ENCODE peak calls at places on chromosomes 5 and 9, in nine cellular contexts. One of them, this sample, is unnamed.

GRCh38 chr9:136012651-136013050 is 51.5 kb upstream of the UBAC1 start:
- DNase-seq in RWPE1: no peak
- DNase-seq in LHCN-M2: no peak
- DNase-seq in iPS-NIHi11: no peak
- DNase-seq in central memory CD8-positive, alpha-beta T cell: no peak
- DNase-seq in Caco-2: no peak
- DNase-seq in trophoblast cell: no peak
- DNase-seq in stimulated activated naive CD8-positive, alpha-beta T cell treated with anti-CD3 and anti-CD28 coated beads, Interleukin-15, amount 100 ng/mL, for 72 hours: no peak
- DNase-seq in right cardiac atrium: peak
- DNase-seq in this sample: peak

GRCh38 chr9:134099123-134099761 is 31.4 kb upstream of the BRD3 start:
- DNase-seq in Caco-2: peak
- DNase-seq in LHCN-M2: peak
- DNase-seq in right cardiac atrium: no peak
- DNase-seq in central memory CD8-positive, alpha-beta T cell: peak
- DNase-seq in iPS-NIHi11: peak
- DNase-seq in RWPE1: peak
- DNase-seq in stimulated activated naive CD8-positive, alpha-beta T cell treated with anti-CD3 and anti-CD28 coated beads, Interleukin-15, amount 100 ng/mL, for 72 hours: peak
- DNase-seq in trophoblast cell: peak
- DNase-seq in this sample: no peak

GRCh38 chr5:141882594-141883183 is 4.5 kb upstream of the PCDH1 start:
- DNase-seq in LHCN-M2: no peak
- DNase-seq in central memory CD8-positive, alpha-beta T cell: no peak
- DNase-seq in iPS-NIHi11: no peak
- DNase-seq in right cardiac atrium: no peak
- DNase-seq in trophoblast cell: no peak
- DNase-seq in stimulated activated naive CD8-positive, alpha-beta T cell treated with anti-CD3 and anti-CD28 coated beads, Interleukin-15, amount 100 ng/mL, for 72 hours: no peak
- DNase-seq in Caco-2: no peak
- DNase-seq in RWPE1: no peak
- DNase-seq in this sample: peak

GRCh38 chr5:78113689-78114088 is 180.8 kb downstream of the AP3B1 start:
- DNase-seq in stimulated activated naive CD8-positive, alpha-beta T cell treated with anti-CD3 and anti-CD28 coated beads, Interleukin-15, amount 100 ng/mL, for 72 hours: no peak
- DNase-seq in iPS-NIHi11: no peak
- DNase-seq in Caco-2: no peak
- DNase-seq in trophoblast cell: no peak
- DNase-seq in central memory CD8-positive, alpha-beta T cell: no peak
- DNase-seq in LHCN-M2: no peak
- DNase-seq in RWPE1: no peak
- DNase-seq in right cardiac atrium: no peak
- DNase-seq in this sample: no peak

GRCh38 chr9:69466151-69466550 is 141.1 kb downstream of the ENTREP1 start:
- DNase-seq in RWPE1: no peak
- DNase-seq in iPS-NIHi11: no peak
- DNase-seq in right cardiac atrium: no peak
- DNase-seq in LHCN-M2: peak
- DNase-seq in Caco-2: no peak
- DNase-seq in stimulated activated naive CD8-positive, alpha-beta T cell treated with anti-CD3 and anti-CD28 coated beads, Interleukin-15, amount 100 ng/mL, for 72 hours: no peak
- DNase-seq in trophoblast cell: no peak
- DNase-seq in central memory CD8-positive, alpha-beta T cell: no peak
- DNase-seq in this sample: no peak

GRCh38 chr9:16207161-16207560 is 654.3 kb downstream of the CCDC171 start:
- DNase-seq in trophoblast cell: no peak
- DNase-seq in Caco-2: no peak
- DNase-seq in RWPE1: no peak
- DNase-seq in LHCN-M2: peak
- DNase-seq in stimulated activated naive CD8-positive, alpha-beta T cell treated with anti-CD3 and anti-CD28 coated beads, Interleukin-15, amount 100 ng/mL, for 72 hours: peak
- DNase-seq in right cardiac atrium: peak
- DNase-seq in iPS-NIHi11: no peak
- DNase-seq in central memory CD8-positive, alpha-beta T cell: no peak
- DNase-seq in this sample: peak

GRCh38 chr5:57422993-57423392 is 59.6 kb downstream of the ACTBL2 start:
- DNase-seq in right cardiac atrium: peak
- DNase-seq in stimulated activated naive CD8-positive, alpha-beta T cell treated with anti-CD3 and anti-CD28 coated beads, Interleukin-15, amount 100 ng/mL, for 72 hours: no peak
- DNase-seq in iPS-NIHi11: no peak
- DNase-seq in LHCN-M2: no peak
- DNase-seq in central memory CD8-positive, alpha-beta T cell: no peak
- DNase-seq in Caco-2: no peak
- DNase-seq in RWPE1: no peak
- DNase-seq in trophoblast cell: no peak
- DNase-seq in this sample: no peak

GRCh38 chr5:126508962-126509279 is 85.7 kb downstream of the GRAMD2B start:
- DNase-seq in right cardiac atrium: no peak
- DNase-seq in central memory CD8-positive, alpha-beta T cell: no peak
- DNase-seq in iPS-NIHi11: no peak
- DNase-seq in trophoblast cell: no peak
- DNase-seq in Caco-2: no peak
- DNase-seq in RWPE1: no peak
- DNase-seq in stimulated activated naive CD8-positive, alpha-beta T cell treated with anti-CD3 and anti-CD28 coated beads, Interleukin-15, amount 100 ng/mL, for 72 hours: no peak
- DNase-seq in LHCN-M2: peak
- DNase-seq in this sample: no peak

GRCh38 chr5:1015545-1015944 is 6.9 kb downstream of the NKD2 start:
- DNase-seq in iPS-NIHi11: no peak
- DNase-seq in stimulated activated naive CD8-positive, alpha-beta T cell treated with anti-CD3 and anti-CD28 coated beads, Interleukin-15, amount 100 ng/mL, for 72 hours: no peak
- DNase-seq in right cardiac atrium: peak
- DNase-seq in central memory CD8-positive, alpha-beta T cell: no peak
- DNase-seq in LHCN-M2: no peak
- DNase-seq in trophoblast cell: no peak
- DNase-seq in Caco-2: no peak
- DNase-seq in RWPE1: no peak
- DNase-seq in this sample: no peak

GRCh38 chr5:139214646-139215045 is 16.5 kb upstream of the SIL1 start:
- DNase-seq in central memory CD8-positive, alpha-beta T cell: no peak
- DNase-seq in iPS-NIHi11: no peak
- DNase-seq in RWPE1: no peak
- DNase-seq in trophoblast cell: no peak
- DNase-seq in stimulated activated naive CD8-positive, alpha-beta T cell treated with anti-CD3 and anti-CD28 coated beads, Interleukin-15, amount 100 ng/mL, for 72 hours: no peak
- DNase-seq in LHCN-M2: no peak
- DNase-seq in right cardiac atrium: no peak
- DNase-seq in Caco-2: no peak
- DNase-seq in this sample: no peak

GRCh38 chr5:108749130-108749861 is 1.6 kb downstream of the FER start:
- DNase-seq in RWPE1: peak
- DNase-seq in right cardiac atrium: no peak
- DNase-seq in LHCN-M2: peak
- DNase-seq in trophoblast cell: peak
- DNase-seq in iPS-NIHi11: peak
- DNase-seq in stimulated activated naive CD8-positive, alpha-beta T cell treated with anti-CD3 and anti-CD28 coated beads, Interleukin-15, amount 100 ng/mL, for 72 hours: no peak
- DNase-seq in central memory CD8-positive, alpha-beta T cell: no peak
- DNase-seq in Caco-2: no peak
- DNase-seq in this sample: no peak

GRCh38 chr5:114062940-114063867 is 298.7 kb upstream of the KCNN2 start:
- DNase-seq in Caco-2: no peak
- DNase-seq in LHCN-M2: no peak
- DNase-seq in trophoblast cell: no peak
- DNase-seq in iPS-NIHi11: no peak
- DNase-seq in central memory CD8-positive, alpha-beta T cell: no peak
- DNase-seq in RWPE1: no peak
- DNase-seq in stimulated activated naive CD8-positive, alpha-beta T cell treated with anti-CD3 and anti-CD28 coated beads, Interleukin-15, amount 100 ng/mL, for 72 hours: no peak
- DNase-seq in right cardiac atrium: no peak
- DNase-seq in this sample: no peak

GRCh38 chr5:1513326-1514026 is 10.3 kb downstream of the LPCAT1 start:
- DNase-seq in central memory CD8-positive, alpha-beta T cell: peak
- DNase-seq in trophoblast cell: no peak
- DNase-seq in stimulated activated naive CD8-positive, alpha-beta T cell treated with anti-CD3 and anti-CD28 coated beads, Interleukin-15, amount 100 ng/mL, for 72 hours: peak
- DNase-seq in right cardiac atrium: peak
- DNase-seq in RWPE1: no peak
- DNase-seq in iPS-NIHi11: no peak
- DNase-seq in Caco-2: no peak
- DNase-seq in LHCN-M2: no peak
- DNase-seq in this sample: no peak

This sample was measured in left colon.